ENCODE peak calls at places on chromosome 1, in five cellular contexts. N is cardiac fibroblast; J is D341Med; B is WTC11; Y is stimulated activated CD8-positive, alpha-beta memory T cell treated with anti-CD3 and anti-CD28 coated beads, Interleukin-7, amount 100 ng/mL, for 1 hour. W is an unnamed sample.

GRCh38 chr1:83053446-83053845 is 945.5 kb downstream of the TTLL7 start:
- DNase-seq in B (no peak), N (no peak), J (no peak), Y (no peak), W (no peak)

GRCh38 chr1:181126871-181127587 is 38.5 kb downstream of the IER5 start:
- DNase-seq in J (no peak), B (no peak), Y (no peak), N (no peak), W (no peak)

GRCh38 chr1:59979551-59980070 is 53.0 kb upstream of the CYP2J2 start:
- DNase-seq in B (no peak), J (no peak), N (no peak), Y (no peak), W (no peak)

GRCh38 chr1:220810963-220811362 is 24.2 kb downstream of the MTARC1 start:
- DNase-seq in N (no peak), B (no peak), J (no peak), Y (no peak), W (no peak)

GRCh38 chr1:90000934-90001676 is 6.2 kb downstream of the ZNF326 start:
- DNase-seq in Y (no peak), B (no peak), N (no peak), J (no peak), W (no peak)

GRCh38 chr1:91026777-91027176 is 4.9 kb upstream of the ZNF644 start:
- DNase-seq in B (no peak), J (no peak), Y (no peak), N (peak; percentile 36), W (no peak)

GRCh38 chr1:161374373-161374772 is 6.7 kb upstream of the CFAP126 start:
- DNase-seq in J (peak; percentile 43), B (no peak), Y (no peak), N (peak; percentile 47), W (no peak)

GRCh38 chr1:205939690-205940330 is 3.4 kb downstream of the SLC26A9 start:
- DNase-seq in J (peak; percentile 54), N (no peak), Y (no peak), B (peak; percentile 79), W (no peak)

GRCh38 chr1:39183503-39184353 is 20.8 kb upstream of the MACF1 start:
- DNase-seq in N (peak; percentile 64), B (peak; percentile 52), Y (peak; percentile 65), J (peak; percentile 53), W (no peak)

GRCh38 chr1:229370601-229371021 is 27.8 kb upstream of the CCSAP start:
- DNase-seq in J (peak; percentile 88), N (no peak), Y (no peak), B (no peak), W (no peak)

GRCh38 chr1:28594661-28595411 is 2.8 kb downstream of the RAB42 start:
- DNase-seq in Y (no peak), J (no peak), B (peak; percentile 61), N (no peak), W (no peak)

GRCh38 chr1:170555370-170555769 is 23.4 kb downstream of the GORAB start:
- DNase-seq in Y (no peak), B (no peak), J (no peak), N (peak; percentile 26), W (no peak)

GRCh38 chr1:83791821-83792437 is 207.0 kb downstream of the TTLL7 start:
- DNase-seq in N (peak; percentile 1), B (no peak), J (no peak), Y (no peak), W (no peak)

GRCh38 chr1:57517587-57518397 is 93.9 kb upstream of the DAB1 start:
- DNase-seq in Y (no peak), N (no peak), B (no peak), J (no peak), W (no peak)

GRCh38 chr1:150560011-150560438 is 10.8 kb downstream of the ADAMTSL4 start:
- DNase-seq in Y (no peak), J (peak; percentile 90), N (peak; percentile 66), B (peak; percentile 87), W (no peak)

GRCh38 chr1:25952851-25953401 is 44.9 kb downstream of the PAFAH2 start:
- DNase-seq in N (peak; percentile 69), J (peak; percentile 86), Y (no peak), B (no peak), W (peak; percentile 17)

GRCh38 chr1:60903591-60903990 is 178.8 kb upstream of the NFIA start:
- DNase-seq in J (peak; percentile 34), N (peak; percentile 57), Y (no peak), B (no peak), W (no peak)

GRCh38 chr1:12457771-12458170 is 160.2 kb downstream of the DHRS3 start:
- DNase-seq in Y (no peak), J (no peak), B (no peak), N (peak; percentile 84), W (no peak)

GRCh38 chr1:157155658-157156057 is 17.5 kb upstream of the ETV3 start:
- DNase-seq in N (peak; percentile 9), Y (no peak), J (no peak), B (peak; percentile 45), W (no peak)

GRCh38 chr1:231590453-231591198 is 36.0 kb upstream of the DISC1 start:
- DNase-seq in B (peak; percentile 48), Y (no peak), J (peak; percentile 73), N (peak; percentile 83), W (peak; percentile 26)

GRCh38 chr1:2583871-2584341 is 2.7 kb upstream of the PRXL2B start:
- DNase-seq in Y (no peak), N (no peak), B (no peak), J (no peak), W (no peak)

GRCh38 chr1:78527706-78528105 is 36.9 kb downstream of the PTGFR start:
- DNase-seq in B (no peak), Y (no peak), N (no peak), J (no peak), W (no peak)

GRCh38 chr1:151980287-151981177 is 13.1 kb downstream of the S100A10 start:
- DNase-seq in Y (no peak), N (peak; percentile 92), B (no peak), J (no peak), W (peak; percentile 84)

GRCh38 chr1:18761948-18762905 is 97.2 kb downstream of the TAS1R2 start:
- DNase-seq in Y (no peak), N (no peak), J (no peak), B (no peak), W (no peak)

GRCh38 chr1:212635141-212635601 is 26.6 kb downstream of the ATF3 start:
- DNase-seq in N (peak; percentile 29), B (no peak), Y (no peak), J (no peak), W (peak; percentile 71)

GRCh38 chr1:46341222-46342083 is 846 bp downstream of the NSUN4 start:
- DNase-seq in N (peak; percentile 2), B (peak; percentile 30), Y (no peak), J (no peak), W (no peak)

GRCh38 chr1:29636936-29637335 is 400.6 kb downstream of the PTPRU start:
- DNase-seq in N (no peak), B (no peak), J (peak; percentile 1), Y (no peak), W (no peak)

GRCh38 chr1:91687452-91687851 is 186.8 kb downstream of the CDC7 start:
- DNase-seq in N (no peak), Y (no peak), B (no peak), J (peak; percentile 33), W (no peak)

GRCh38 chr1:24108334-24109165 is 3.4 kb downstream of the MYOM3 start:
- DNase-seq in J (no peak), B (no peak), Y (no peak), N (peak; percentile 76), W (peak; percentile 37)

W was measured in AG04449.